ENCODE peak calls at places on chromosomes 12 and 14, in seven cellular contexts. K is GM23338, N is fibroblast of lung, L is astrocyte, H is MM.1S, T is DND-41, C is K562. P is an unnamed sample.
A peak's percentile ranks its signal among the peaks of the same experiment; 100 is the strongest.

GRCh38 chr12:90290980-90291975 is 582.6 kb upstream of the ATP2B1 start:
- DNase-seq in H (no peak), K (peak; percentile 72), L (no peak), T (no peak), N (peak; percentile 3), C (no peak), P (no peak)

GRCh38 chr12:101051151-101051550 is 158.9 kb downstream of the SLC5A8 start:
- DNase-seq in T (no peak), N (no peak), C (no peak), H (no peak), L (peak; percentile 71), K (no peak), P (no peak)

GRCh38 chr14:93114713-93115068 is 1.0 kb downstream of the ITPK1 start:
- DNase-seq in T (no peak), N (no peak), C (no peak), K (peak; percentile 33), H (no peak), L (no peak), P (peak; percentile 42)

GRCh38 chr12:105296116-105297095 is 34.1 kb upstream of the C12orf75 start:
- DNase-seq in L (no peak), N (peak; percentile 27), T (no peak), H (no peak), K (no peak), C (no peak), P (no peak)

GRCh38 chr12:75892779-75893408 is 138.7 kb downstream of the PHLDA1 start:
- DNase-seq in L (peak; percentile 95), T (no peak), C (peak; percentile 94), H (no peak), N (peak; percentile 44), K (no peak), P (no peak)

GRCh38 chr12:92144631-92145480 is 790 bp downstream of the BTG1 start:
- DNase-seq in T (peak; percentile 45), L (peak; percentile 63), K (peak; percentile 40), C (peak; percentile 72), H (peak; percentile 35), N (peak; percentile 57), P (peak; percentile 66)

GRCh38 chr12:116882742-116883141 is 1.5 kb upstream of the HRK start:
- DNase-seq in L (no peak), N (peak; percentile 53), C (peak; percentile 13), T (no peak), K (peak; percentile 71), H (no peak), P (peak; percentile 49)

GRCh38 chr12:13573698-13574321 is 377.3 kb downstream of the EMP1 start:
- DNase-seq in K (no peak), H (no peak), N (peak; percentile 25), C (no peak), L (peak; percentile 46), T (no peak), P (no peak)

GRCh38 chr14:81211844-81212243 is 8.9 kb downstream of the GTF2A1 start:
- DNase-seq in C (no peak), N (peak; percentile 54), T (peak; percentile 30), L (no peak), K (peak; percentile 27), H (peak; percentile 23), P (peak; percentile 30)

GRCh38 chr12:89544730-89545184 is 18.9 kb upstream of the POC1B start:
- DNase-seq in N (peak; percentile 50), L (peak; percentile 17), H (no peak), C (no peak), K (peak; percentile 6), T (no peak), P (peak; percentile 91)

GRCh38 chr12:3490848-3491382 is at the start of gene PRMT8:
- DNase-seq in K (peak; percentile 81), N (peak; percentile 1), L (no peak), C (no peak), T (no peak), H (no peak), P (peak; percentile 86)

GRCh38 chr12:120101182-120101581 is 15.4 kb downstream of the RAB35 start:
- DNase-seq in K (no peak), N (peak; percentile 27), H (peak; percentile 67), T (no peak), C (no peak), L (no peak), P (no peak)

GRCh38 chr14:24013654-24014514 is 25.2 kb downstream of the DHRS4L2 start:
- DNase-seq in H (peak; percentile 50), L (peak; percentile 42), C (peak; percentile 69), N (peak; percentile 76), T (peak; percentile 69), K (peak; percentile 89), P (peak; percentile 75)

GRCh38 chr12:3492868-3493224 is 1.8 kb downstream of the PRMT8 start:
- DNase-seq in H (no peak), T (no peak), L (no peak), N (no peak), C (no peak), K (no peak), P (no peak)

GRCh38 chr14:92848941-92849340 is 54.8 kb downstream of the GOLGA5 start:
- DNase-seq in N (no peak), C (no peak), K (no peak), H (no peak), L (no peak), T (no peak), P (no peak)

DNA sequence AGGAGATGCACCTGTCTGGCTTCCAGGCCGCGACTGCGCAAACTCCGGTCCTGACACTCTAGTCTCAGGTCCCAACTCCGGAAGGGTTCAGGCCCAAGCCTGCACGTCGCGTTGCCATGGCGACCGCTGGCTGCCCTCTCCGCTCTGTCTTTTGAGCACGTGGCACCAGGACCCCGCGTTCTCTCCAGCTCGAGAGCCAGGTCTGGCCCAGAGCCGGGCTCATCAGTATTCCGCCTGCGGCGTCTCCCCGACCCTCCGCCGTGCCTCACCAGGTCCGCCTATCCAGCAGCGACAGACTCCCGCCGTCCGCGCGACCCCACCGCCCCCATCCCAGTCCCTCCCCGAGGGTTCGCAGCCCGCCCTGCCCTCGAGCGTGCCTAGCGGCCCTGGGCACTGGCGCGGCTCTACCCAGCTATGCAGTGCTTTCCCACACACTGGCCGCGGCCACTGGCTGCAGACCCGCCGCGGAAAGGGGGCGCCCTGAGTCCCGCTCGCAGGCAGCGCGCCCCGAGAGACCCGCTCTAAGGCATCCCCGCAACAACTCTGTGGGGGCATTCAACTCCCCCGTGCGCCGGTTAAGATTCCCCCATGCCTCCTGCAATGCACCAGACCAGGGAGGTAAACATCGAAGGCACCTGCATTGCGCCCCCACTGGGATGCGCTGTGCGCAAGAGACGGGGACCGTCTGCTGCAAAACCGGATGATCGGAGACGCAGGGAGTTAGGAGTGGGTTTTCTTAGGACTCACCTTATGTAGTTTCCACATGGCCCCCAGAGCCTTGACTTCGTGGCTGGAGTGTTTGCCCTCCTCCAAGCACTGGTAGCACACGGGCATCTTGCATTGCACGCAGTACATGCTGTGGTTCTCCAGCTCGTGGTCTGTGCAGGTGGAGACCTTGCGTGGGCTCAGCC is 1.3 kb downstream of the TRIM9 start:
- DNase-seq in H (no peak), N (peak; percentile 3), K (peak; percentile 78), T (peak; percentile 21), C (no peak), L (no peak), P (peak; percentile 75)
- TF ChIP-seq EZH2 in H (no peak), N (peak; percentile 96), K (peak; percentile 46), T (no peak), C (no peak), L (peak; percentile 98), P (no peak)

GRCh38 chr14:67491285-67491684 is 2.8 kb upstream of the TMEM229B start:
- DNase-seq in T (no peak), N (no peak), H (no peak), C (no peak), K (peak; percentile 38), L (no peak), P (no peak)

GRCh38 chr14:67493092-67493717 is 4.7 kb upstream of the TMEM229B start:
- DNase-seq in C (no peak), L (no peak), K (peak; percentile 27), H (peak; percentile 20), N (no peak), T (no peak), P (no peak)

GRCh38 chr14:67490201-67490600 is 1.7 kb upstream of the TMEM229B start:
- DNase-seq in L (no peak), K (no peak), C (no peak), H (no peak), T (no peak), N (no peak), P (no peak)

GRCh38 chr14:67491741-67492504 is 3.4 kb upstream of the TMEM229B start:
- DNase-seq in K (no peak), H (no peak), C (no peak), N (no peak), L (no peak), T (no peak), P (peak; percentile 62)

DNA sequence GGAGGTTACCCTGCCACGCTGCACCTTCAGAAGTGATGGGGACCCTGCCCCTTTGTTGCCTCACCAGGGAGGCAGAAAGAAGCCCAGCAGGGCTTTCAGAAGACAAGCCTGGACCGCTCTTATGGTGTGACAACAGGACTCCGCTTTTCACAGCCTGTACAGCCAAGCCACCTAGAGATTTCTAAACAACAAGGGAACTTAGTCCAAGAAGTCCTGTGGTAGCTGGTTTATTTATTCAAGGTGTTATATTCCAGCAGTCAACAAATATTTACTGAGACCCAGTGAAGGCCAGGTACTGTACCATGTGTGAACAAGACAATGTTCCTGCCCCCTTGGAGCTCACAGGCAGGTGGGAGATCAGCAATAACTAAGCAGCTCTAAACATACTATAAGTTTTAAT is 4.0 kb upstream of the TMEM229B start:
- DNase-seq in H (no peak), N (no peak), C (no peak), K (no peak), T (no peak), L (no peak), P (no peak)
- H3K27ac ChIP-seq in H (peak overlapping the region; percentile 21), N (no peak overlapping the region), C (no peak overlapping the region), K (no peak overlapping the region), T (no peak overlapping the region), L (no peak overlapping the region), P (no peak overlapping the region)

GRCh38 chr14:103607822-103608221 is 21.2 kb upstream of the KLC1 start:
- DNase-seq in K (no peak), T (no peak), N (no peak), H (no peak), C (no peak), L (no peak), P (no peak)
- TF ChIP-seq EZH2 in K (no peak), T (no peak), N (no peak), H (no peak), C (no peak), L (no peak), P (no peak)

GRCh38 chr12:32566663-32567634 is 112.2 kb upstream of the DNM1L start:
- DNase-seq in K (peak; percentile 53), H (no peak), N (no peak), C (no peak), T (no peak), L (peak; percentile 47), P (no peak)
- H3K27ac ChIP-seq in K (peak overlapping the region; percentile 70), H (no peak overlapping the region), N (no peak overlapping the region), C (no peak overlapping the region), T (no peak overlapping the region), L (peak overlapping the region; percentile 62), P (no peak overlapping the region)

GRCh38 chr12:62731378-62731710 is 203.6 kb downstream of the PPM1H start:
- DNase-seq in N (no peak), K (no peak), C (no peak), T (no peak), L (no peak), H (no peak), P (no peak)
- TF ChIP-seq EZH2 in N (no peak), K (no peak), C (no peak), T (no peak), L (no peak), H (no peak), P (no peak)

P was measured in neural progenitor cell.